ENCODE peak calls at places on chromosomes 5 and 9, in four cellular contexts. O, T, Z and R are unnamed samples.

GRCh38 chr9:120869726-120870125 is 7.3 kb downstream of the PHF19 start:
- DNase-seq in Z (no peak), O (no peak), T (no peak), R (no peak)

GRCh38 chr5:106489004-106489403 is 1181.7 kb downstream of the EFNA5 start:
- DNase-seq in T (peak), O (no peak), Z (peak), R (peak)

GRCh38 chr5:16538001-16538400 is 72.4 kb upstream of the ZNF622 start:
- DNase-seq in Z (no peak), T (no peak), O (no peak), R (no peak)

GRCh38 chr5:61055434-61056006 is 106.7 kb downstream of the SMIM15 start:
- DNase-seq in O (no peak), T (peak), Z (peak), R (peak)

GRCh38 chr5:74367241-74367733 is 273.2 kb downstream of the ENC1 start:
- DNase-seq in T (no peak), O (no peak), Z (no peak), R (no peak)

GRCh38 chr5:59562756-59563389 is 330.7 kb downstream of the PDE4D start:
- DNase-seq in T (peak), Z (peak), O (no peak), R (peak)

GRCh38 chr9:134171316-134172197 is 7.2 kb upstream of the RNU6ATAC start:
- DNase-seq in O (no peak), T (peak), Z (peak), R (peak)

GRCh38 chr5:120644516-120644915 is 180.4 kb downstream of the PRR16 start:
- DNase-seq in O (no peak), T (no peak), Z (peak), R (no peak)

GRCh38 chr9:124038790-124039633 is 27.4 kb downstream of the LHX2 start:
- DNase-seq in T (no peak), Z (no peak), O (no peak), R (no peak)

GRCh38 chr5:140207250-140207954 is 32.4 kb downstream of the CYSTM1 start:
- DNase-seq in O (no peak), T (no peak), Z (no peak), R (no peak)

GRCh38 chr9:134686896-134687295 is 45.3 kb downstream of the COL5A1 start:
- DNase-seq in T (no peak), O (no peak), Z (no peak), R (no peak)

GRCh38 chr5:39547548-39548154 is 122.9 kb upstream of the DAB2 start:
- DNase-seq in T (peak), Z (peak), O (peak), R (peak)

GRCh38 chr5:169157064-169157463 is 143.9 kb downstream of the SLIT3 start:
- DNase-seq in Z (no peak), T (no peak), O (no peak), R (no peak)

GRCh38 chr9:27436234-27436633 is 87.9 kb upstream of the IFNK start:
- DNase-seq in O (no peak), T (no peak), Z (no peak), R (no peak)

GRCh38 chr5:112034614-112035013 is 277.6 kb upstream of the NREP start:
- DNase-seq in T (no peak), Z (no peak), O (no peak), R (peak)

GRCh38 chr5:135133698-135134515 is 99.9 kb upstream of the PITX1 start:
- DNase-seq in O (peak), Z (no peak), T (no peak), R (no peak)

GRCh38 chr9:121610638-121610953 is 40.8 kb upstream of the DAB2IP start:
- DNase-seq in O (no peak), Z (no peak), T (no peak), R (no peak)

GRCh38 chr9:136587944-136588662 is 42.3 kb upstream of the NOTCH1 start:
- DNase-seq in Z (peak), T (no peak), O (no peak), R (peak)

GRCh38 chr5:82719368-82719767 is 357.8 kb downstream of the TMEM167A start:
- DNase-seq in Z (peak), O (no peak), T (peak), R (no peak)

GRCh38 chr9:131678499-131679111 is 61.3 kb downstream of the RAPGEF1 start:
- DNase-seq in T (peak), Z (peak), O (no peak), R (peak)

GRCh38 chr9:131677445-131678180 is 62.3 kb downstream of the RAPGEF1 start:
- DNase-seq in T (peak), O (no peak), Z (peak), R (peak)

GRCh38 chr9:131679261-131680020 is 60.4 kb downstream of the RAPGEF1 start:
- DNase-seq in Z (no peak), T (peak), O (no peak), R (peak)

GRCh38 chr9:131685753-131686706 is 53.8 kb downstream of the RAPGEF1 start:
- DNase-seq in O (no peak), T (no peak), Z (no peak), R (no peak)

DNA sequence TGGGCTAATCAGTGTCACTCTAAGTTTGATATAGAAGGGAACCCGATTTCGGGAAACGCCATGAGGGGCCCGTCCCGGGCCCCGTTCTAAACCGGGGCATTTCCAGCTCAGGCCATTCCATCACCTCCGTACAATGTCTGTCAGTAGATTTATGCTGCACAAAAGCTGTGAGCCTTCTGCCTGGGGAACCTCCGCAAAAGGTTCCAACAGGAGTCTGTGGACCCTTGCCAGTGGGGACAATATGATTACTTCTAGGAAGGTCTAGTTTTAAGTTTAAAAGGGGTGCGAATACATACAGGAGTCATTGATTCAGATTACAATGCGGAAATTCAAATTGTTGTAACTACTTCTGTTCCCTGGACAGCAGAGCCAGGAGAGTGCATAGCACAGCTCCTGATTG is 57.6 kb downstream of the RAPGEF1 start:
- DNase-seq in T (no peak), Z (no peak), O (no peak), R (no peak)
- H3K4me3 ChIP-seq in T (no peak), Z (no peak), O (no peak), R (no peak)

GRCh38 chr5:104345513-104345823 is 782.9 kb upstream of the NUDT12 start:
- DNase-seq in Z (no peak), T (no peak), O (no peak), R (no peak)

GRCh38 chr5:104352954-104353353 is 790.4 kb upstream of the NUDT12 start:
- DNase-seq in Z (no peak), O (no peak), T (no peak), R (no peak)

GRCh38 chr5:104344809-104345512 is 782.4 kb upstream of the NUDT12 start:
- DNase-seq in T (peak), Z (peak), O (peak), R (peak)

DNA sequence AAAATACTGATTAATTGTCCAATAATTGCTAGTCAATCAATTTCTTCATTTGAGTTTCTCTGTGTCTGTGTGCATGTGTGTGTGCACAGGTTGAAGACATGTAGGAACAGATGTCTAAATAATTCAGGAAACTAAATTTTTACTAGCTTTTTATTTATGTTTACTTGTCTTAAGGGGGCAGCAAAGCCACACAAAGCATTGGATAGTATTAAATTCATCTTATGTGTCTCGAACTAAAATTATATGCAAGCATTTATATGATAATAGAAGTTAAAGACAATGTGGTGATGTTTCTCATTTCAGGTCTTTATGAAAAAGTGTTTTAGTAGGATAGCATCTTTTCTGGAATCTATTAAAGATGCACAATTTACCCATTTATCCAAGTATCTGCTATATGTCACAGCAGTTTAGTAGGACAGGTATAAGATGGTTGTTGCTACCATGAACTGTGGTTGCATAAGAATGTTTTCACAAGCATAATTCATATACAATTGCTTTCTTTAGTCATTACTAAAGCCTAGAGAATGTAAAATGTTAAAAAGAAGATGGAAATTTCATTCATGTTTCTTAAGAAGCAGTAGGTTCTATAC is 784.6 kb upstream of the NUDT12 start:
- DNase-seq in O (peak), Z (peak), T (peak), R (peak)
- TF ChIP-seq CTCF in O (peak), Z (peak), T (no peak), R (peak)

GRCh38 chr5:168042284-168043080 is 249.0 kb upstream of the WWC1 start:
- DNase-seq in O (no peak), Z (no peak), T (no peak), R (no peak)
- H3K4me3 ChIP-seq in O (no peak), Z (no peak), T (no peak), R (no peak)

DNA sequence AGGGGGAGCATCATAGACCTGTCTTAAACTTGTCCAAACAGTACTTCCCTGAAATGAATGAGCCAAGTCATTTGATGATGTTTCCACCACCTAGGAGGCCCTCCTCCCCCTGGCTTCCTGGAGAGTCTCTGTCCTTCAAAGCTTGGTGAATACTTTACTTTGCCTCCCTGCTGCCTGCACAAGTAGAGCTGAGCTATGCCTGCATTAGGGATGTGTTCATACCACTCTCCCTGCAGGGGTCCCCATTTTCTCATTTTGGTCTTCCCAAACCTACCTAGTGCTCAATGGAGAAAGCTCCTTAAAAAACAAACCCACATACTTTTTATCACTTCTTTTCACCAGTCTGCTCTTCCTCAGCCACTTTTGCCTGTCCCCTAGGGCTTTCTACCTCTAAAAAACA is 7.7 kb downstream of the CCNI2 start:
- DNase-seq in Z (peak), O (no peak), T (peak), R (peak)
- TF ChIP-seq CTCF in Z (peak), O (peak), T (peak), R (peak)

GRCh38 chr9:85443190-85443598 is 298.6 kb downstream of the AGTPBP1 start:
- DNase-seq in Z (no peak), O (no peak), T (no peak), R (no peak)

GRCh38 chr9:85451680-85452079 is 290.1 kb downstream of the AGTPBP1 start:
- DNase-seq in O (peak), T (no peak), Z (no peak), R (no peak)

GRCh38 chr9:85444243-85444642 is 297.5 kb downstream of the AGTPBP1 start:
- DNase-seq in O (no peak), Z (no peak), T (no peak), R (no peak)

DNA sequence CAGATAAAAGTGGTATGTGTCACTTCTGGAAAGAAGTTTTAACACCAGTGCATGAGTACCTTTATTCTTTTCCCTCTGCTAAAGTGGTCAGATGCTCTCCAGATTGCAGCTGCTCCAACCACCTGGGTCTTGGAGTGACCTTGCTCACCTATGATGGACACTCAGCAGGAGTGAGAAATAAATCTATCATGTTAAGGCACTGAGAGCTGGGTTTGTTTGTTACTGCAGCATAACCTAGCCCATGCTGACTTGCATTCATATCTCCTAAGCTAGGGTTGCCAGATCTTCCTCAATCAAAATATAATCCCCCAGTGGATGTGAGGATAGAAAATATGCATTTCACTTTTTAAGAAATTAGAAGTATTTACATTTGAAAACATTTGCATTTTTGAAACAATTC is 295.9 kb downstream of the AGTPBP1 start:
- DNase-seq in T (no peak), Z (no peak), O (no peak), R (no peak)
- H3K4me3 ChIP-seq in T (no peak), Z (no peak), O (no peak), R (no peak)

DNA sequence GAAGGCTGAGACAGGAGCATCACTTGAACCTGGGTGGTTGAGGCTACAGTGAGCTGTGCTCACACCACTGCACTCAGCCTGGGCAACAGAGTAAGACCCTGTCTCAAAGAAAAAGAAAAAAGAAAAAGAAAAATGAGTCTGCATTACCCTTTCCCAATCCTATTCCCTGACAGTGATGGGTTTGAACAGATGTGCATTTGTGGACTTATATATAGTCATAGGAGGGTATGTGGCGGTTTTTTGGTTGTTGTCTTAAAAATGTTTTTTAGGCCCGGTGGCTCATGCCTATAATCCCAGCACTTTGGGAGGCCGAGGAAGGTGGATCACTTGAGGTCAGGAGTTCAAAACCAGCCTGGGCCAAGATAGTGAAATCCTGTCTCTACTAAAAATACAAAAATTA is 13.4 kb downstream of the HDHD3 start:
- DNase-seq in O (no peak), Z (no peak), T (no peak), R (no peak)
- TF ChIP-seq CTCF in O (no peak), Z (no peak), T (no peak), R (no peak)